ENCODE peak calls at places on chromosomes 13 and 19, in seven cellular contexts. One of them, this sample, is unnamed.

GRCh38 chr19:33556261-33556660 is 34.7 kb upstream of the PEPD start:
- DNase-seq in fibroblast of the aortic adventitia: no peak
- DNase-seq in AG04449: no peak
- DNase-seq in nephron progenitor cell: no peak
- DNase-seq in upper lobe of right lung: peak
- DNase-seq in endothelial cell: no peak
- DNase-seq in fibroblast of lung: no peak
- DNase-seq in this sample: no peak

GRCh38 chr19:13937479-13938360 is 497 bp downstream of the PODNL1 start:
- DNase-seq in fibroblast of the aortic adventitia: no peak
- DNase-seq in AG04449: no peak
- DNase-seq in nephron progenitor cell: peak
- DNase-seq in upper lobe of right lung: no peak
- DNase-seq in endothelial cell: no peak
- DNase-seq in fibroblast of lung: peak
- DNase-seq in this sample: no peak

GRCh38 chr13:40269086-40269485 is 397.4 kb downstream of the FOXO1 start:
- DNase-seq in fibroblast of the aortic adventitia: peak
- DNase-seq in AG04449: no peak
- DNase-seq in nephron progenitor cell: no peak
- DNase-seq in upper lobe of right lung: no peak
- DNase-seq in endothelial cell: no peak
- DNase-seq in fibroblast of lung: peak
- DNase-seq in this sample: no peak

GRCh38 chr19:39997595-39998216 is 846 bp downstream of the ZNF546 start:
- DNase-seq in fibroblast of the aortic adventitia: peak
- DNase-seq in AG04449: no peak
- DNase-seq in nephron progenitor cell: no peak
- DNase-seq in upper lobe of right lung: no peak
- DNase-seq in endothelial cell: no peak
- DNase-seq in fibroblast of lung: peak
- DNase-seq in this sample: no peak

GRCh38 chr13:24995225-24995804 is 100.6 kb upstream of the PABPC3 start:
- DNase-seq in fibroblast of the aortic adventitia: peak
- DNase-seq in AG04449: peak
- DNase-seq in nephron progenitor cell: peak
- DNase-seq in upper lobe of right lung: no peak
- DNase-seq in endothelial cell: peak
- DNase-seq in fibroblast of lung: peak
- DNase-seq in this sample: peak

GRCh38 chr13:93244141-93244917 is 17.7 kb downstream of the GPC6 start:
- DNase-seq in fibroblast of the aortic adventitia: peak
- DNase-seq in AG04449: no peak
- DNase-seq in nephron progenitor cell: peak
- DNase-seq in upper lobe of right lung: no peak
- DNase-seq in endothelial cell: no peak
- DNase-seq in fibroblast of lung: peak
- DNase-seq in this sample: no peak

GRCh38 chr13:109345433-109345941 is 440.9 kb downstream of the IRS2 start:
- DNase-seq in fibroblast of the aortic adventitia: peak
- DNase-seq in AG04449: no peak
- DNase-seq in nephron progenitor cell: no peak
- DNase-seq in upper lobe of right lung: no peak
- DNase-seq in endothelial cell: no peak
- DNase-seq in fibroblast of lung: peak
- DNase-seq in this sample: no peak

GRCh38 chr19:4620675-4621074 is 18.6 kb upstream of the TNFAIP8L1 start:
- DNase-seq in fibroblast of the aortic adventitia: no peak
- DNase-seq in AG04449: no peak
- DNase-seq in nephron progenitor cell: no peak
- DNase-seq in upper lobe of right lung: no peak
- DNase-seq in endothelial cell: no peak
- DNase-seq in fibroblast of lung: no peak
- DNase-seq in this sample: no peak

GRCh38 chr13:30792257-30793000 is 57.1 kb downstream of the ALOX5AP start:
- DNase-seq in fibroblast of the aortic adventitia: peak
- DNase-seq in AG04449: peak
- DNase-seq in nephron progenitor cell: peak
- DNase-seq in upper lobe of right lung: peak
- DNase-seq in endothelial cell: no peak
- DNase-seq in fibroblast of lung: peak
- DNase-seq in this sample: peak

DNA sequence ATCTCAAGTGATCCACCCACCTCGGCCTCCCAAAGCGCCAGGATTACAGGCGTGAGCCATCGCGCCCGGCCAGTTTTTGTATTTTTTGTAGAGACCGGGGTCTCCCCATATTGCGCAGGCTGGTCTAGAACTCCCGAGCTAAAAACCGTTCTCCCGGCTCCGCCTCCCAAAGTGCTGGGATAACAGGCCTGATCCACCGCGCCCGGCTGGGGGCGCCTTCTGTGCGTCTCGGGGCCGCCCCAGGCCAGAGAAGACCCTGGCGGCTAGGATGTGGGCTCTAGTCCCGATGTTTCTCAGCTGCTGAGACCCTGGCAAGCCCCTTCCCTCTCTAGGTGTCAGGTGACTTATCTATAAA is 3.6 kb downstream of the ARHGAP45 start:
- DNase-seq in fibroblast of the aortic adventitia: no peak
- DNase-seq in AG04449: no peak
- DNase-seq in nephron progenitor cell: no peak
- DNase-seq in upper lobe of right lung: no peak
- DNase-seq in endothelial cell: no peak
- DNase-seq in fibroblast of lung: no peak
- DNase-seq in this sample: no peak
- TF ChIP-seq CTCF in fibroblast of the aortic adventitia: no peak
- TF ChIP-seq CTCF in AG04449: peak
- TF ChIP-seq CTCF in nephron progenitor cell: no peak
- TF ChIP-seq CTCF in upper lobe of right lung: no peak
- TF ChIP-seq CTCF in endothelial cell: no peak
- TF ChIP-seq CTCF in fibroblast of lung: peak
- TF ChIP-seq CTCF in this sample: no peak

DNA sequence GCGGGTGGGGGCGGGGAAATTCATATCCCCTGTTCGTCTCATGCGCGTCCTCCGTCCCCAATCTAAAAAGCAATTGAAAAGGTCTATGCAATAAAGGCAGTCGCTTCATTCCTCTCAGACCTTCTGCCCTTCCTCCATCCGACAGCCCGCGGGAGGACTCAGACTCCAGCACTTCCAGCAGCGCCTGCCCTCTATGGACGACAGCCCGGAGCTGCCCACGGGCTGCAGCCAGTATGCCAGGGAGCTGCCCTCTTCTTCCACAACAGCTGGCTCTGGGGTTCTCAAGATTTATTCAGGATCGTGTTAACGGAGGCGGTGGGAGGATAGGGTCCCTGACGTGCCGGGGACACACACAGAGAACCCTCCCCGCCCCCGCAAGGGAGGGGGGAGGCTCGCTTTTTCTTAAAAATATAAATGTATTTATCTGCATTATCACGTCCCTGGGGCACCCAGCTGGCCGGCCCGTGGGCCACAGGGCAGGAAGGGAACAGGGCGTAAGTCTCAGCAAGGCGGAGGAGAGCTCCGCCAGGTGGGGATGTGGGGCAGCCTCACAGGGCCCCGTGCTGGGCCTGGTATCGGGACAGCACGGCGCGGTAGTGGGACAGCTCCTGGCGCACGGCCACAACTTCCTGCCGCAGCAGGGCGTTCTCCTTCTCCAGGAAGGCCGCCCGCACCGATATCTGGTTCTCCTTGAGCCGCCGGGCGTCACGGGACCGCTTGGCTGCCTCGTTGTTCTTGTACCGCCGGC is 6.7 kb downstream of the DBP start:
- DNase-seq in fibroblast of the aortic adventitia: peak
- DNase-seq in AG04449: no peak
- DNase-seq in nephron progenitor cell: no peak
- DNase-seq in upper lobe of right lung: peak
- DNase-seq in endothelial cell: peak
- DNase-seq in fibroblast of lung: peak
- DNase-seq in this sample: no peak
- TF ChIP-seq CTCF in fibroblast of the aortic adventitia: peak
- TF ChIP-seq CTCF in AG04449: no peak
- TF ChIP-seq CTCF in nephron progenitor cell: no peak
- TF ChIP-seq CTCF in upper lobe of right lung: peak
- TF ChIP-seq CTCF in endothelial cell: no peak
- TF ChIP-seq CTCF in fibroblast of lung: peak
- TF ChIP-seq CTCF in this sample: no peak

DNA sequence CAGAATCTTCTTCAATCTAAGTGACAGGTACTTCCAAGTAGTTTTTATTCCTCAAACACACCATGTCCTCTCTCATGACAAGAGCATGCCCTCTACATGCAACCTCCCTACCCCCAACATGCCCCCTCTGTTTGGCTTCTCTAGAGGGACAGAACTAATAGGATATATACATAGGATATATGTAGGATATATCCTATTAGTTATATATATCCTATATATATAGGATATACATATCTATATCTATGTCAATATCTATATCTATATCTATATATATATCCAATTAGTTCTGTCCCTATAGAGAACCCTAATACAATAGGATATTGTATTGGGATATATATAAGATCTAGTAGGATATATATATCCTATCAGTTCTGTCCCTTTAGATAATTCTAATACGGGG is 701.9 kb upstream of the MIR17HG start:
- DNase-seq in fibroblast of the aortic adventitia: no peak
- DNase-seq in AG04449: no peak
- DNase-seq in nephron progenitor cell: no peak
- DNase-seq in upper lobe of right lung: no peak
- DNase-seq in endothelial cell: no peak
- DNase-seq in fibroblast of lung: no peak
- DNase-seq in this sample: no peak
- TF ChIP-seq CTCF in fibroblast of the aortic adventitia: no peak
- TF ChIP-seq CTCF in AG04449: no peak
- TF ChIP-seq CTCF in nephron progenitor cell: no peak
- TF ChIP-seq CTCF in upper lobe of right lung: no peak
- TF ChIP-seq CTCF in endothelial cell: no peak
- TF ChIP-seq CTCF in fibroblast of lung: no peak
- TF ChIP-seq CTCF in this sample: no peak

GRCh38 chr13:97577026-97577425 is 143.1 kb downstream of the RAP2A start:
- DNase-seq in fibroblast of the aortic adventitia: no peak
- DNase-seq in AG04449: no peak
- DNase-seq in nephron progenitor cell: no peak
- DNase-seq in upper lobe of right lung: no peak
- DNase-seq in endothelial cell: no peak
- DNase-seq in fibroblast of lung: no peak
- DNase-seq in this sample: no peak

GRCh38 chr13:97573011-97573410 is 139.0 kb downstream of the RAP2A start:
- DNase-seq in fibroblast of the aortic adventitia: no peak
- DNase-seq in AG04449: no peak
- DNase-seq in nephron progenitor cell: no peak
- DNase-seq in upper lobe of right lung: no peak
- DNase-seq in endothelial cell: no peak
- DNase-seq in fibroblast of lung: no peak
- DNase-seq in this sample: no peak

GRCh38 chr13:97574926-97575325 is 141.0 kb downstream of the RAP2A start:
- DNase-seq in fibroblast of the aortic adventitia: peak
- DNase-seq in AG04449: no peak
- DNase-seq in nephron progenitor cell: no peak
- DNase-seq in upper lobe of right lung: no peak
- DNase-seq in endothelial cell: peak
- DNase-seq in fibroblast of lung: peak
- DNase-seq in this sample: no peak
- TF ChIP-seq CTCF in fibroblast of the aortic adventitia: peak
- TF ChIP-seq CTCF in AG04449: peak
- TF ChIP-seq CTCF in nephron progenitor cell: peak
- TF ChIP-seq CTCF in upper lobe of right lung: peak
- TF ChIP-seq CTCF in endothelial cell: no peak
- TF ChIP-seq CTCF in fibroblast of lung: peak
- TF ChIP-seq CTCF in this sample: no peak

DNA sequence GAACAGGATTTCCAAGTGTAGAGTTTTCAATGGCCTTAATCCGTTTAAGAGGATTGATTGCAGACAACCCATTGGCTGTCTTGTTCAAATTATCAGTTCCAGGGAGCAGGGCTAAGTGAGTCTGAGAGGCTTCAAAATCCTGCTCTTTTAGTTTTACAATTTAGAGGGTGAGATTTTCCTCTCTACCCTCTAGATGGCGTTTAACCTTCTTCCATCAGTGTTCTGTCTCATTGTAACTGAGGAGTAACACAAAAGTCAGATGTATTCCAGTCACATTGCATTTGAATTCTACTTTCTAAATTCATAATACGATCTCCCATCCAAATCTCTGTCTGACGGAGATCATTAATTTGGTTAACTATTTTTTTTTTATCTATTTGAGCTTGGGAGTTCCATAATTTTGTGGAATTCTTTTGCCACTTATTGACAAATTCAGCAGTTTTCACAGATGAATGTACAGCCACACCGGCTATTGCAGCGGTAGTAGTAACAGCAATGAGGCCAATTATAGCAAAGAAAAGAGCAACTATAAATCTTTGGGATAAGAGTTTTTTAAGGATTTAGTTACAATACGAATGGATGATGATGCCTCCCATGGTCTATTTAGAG is 7.8 kb upstream of the C19orf84 start:
- DNase-seq in fibroblast of the aortic adventitia: peak
- DNase-seq in AG04449: no peak
- DNase-seq in nephron progenitor cell: no peak
- DNase-seq in upper lobe of right lung: no peak
- DNase-seq in endothelial cell: no peak
- DNase-seq in fibroblast of lung: peak
- DNase-seq in this sample: no peak
- TF ChIP-seq CTCF in fibroblast of the aortic adventitia: peak
- TF ChIP-seq CTCF in AG04449: peak
- TF ChIP-seq CTCF in nephron progenitor cell: peak
- TF ChIP-seq CTCF in upper lobe of right lung: peak
- TF ChIP-seq CTCF in endothelial cell: no peak
- TF ChIP-seq CTCF in fibroblast of lung: peak
- TF ChIP-seq CTCF in this sample: peak

GRCh38 chr13:29595380-29596063 is at the start of gene SLC7A1:
- DNase-seq in fibroblast of the aortic adventitia: peak
- DNase-seq in AG04449: no peak
- DNase-seq in nephron progenitor cell: peak
- DNase-seq in upper lobe of right lung: peak
- DNase-seq in endothelial cell: peak
- DNase-seq in fibroblast of lung: peak
- DNase-seq in this sample: peak
- TF ChIP-seq CTCF in fibroblast of the aortic adventitia: peak
- TF ChIP-seq CTCF in AG04449: no peak
- TF ChIP-seq CTCF in nephron progenitor cell: no peak
- TF ChIP-seq CTCF in upper lobe of right lung: no peak
- TF ChIP-seq CTCF in endothelial cell: no peak
- TF ChIP-seq CTCF in fibroblast of lung: no peak
- TF ChIP-seq CTCF in this sample: no peak

DNA sequence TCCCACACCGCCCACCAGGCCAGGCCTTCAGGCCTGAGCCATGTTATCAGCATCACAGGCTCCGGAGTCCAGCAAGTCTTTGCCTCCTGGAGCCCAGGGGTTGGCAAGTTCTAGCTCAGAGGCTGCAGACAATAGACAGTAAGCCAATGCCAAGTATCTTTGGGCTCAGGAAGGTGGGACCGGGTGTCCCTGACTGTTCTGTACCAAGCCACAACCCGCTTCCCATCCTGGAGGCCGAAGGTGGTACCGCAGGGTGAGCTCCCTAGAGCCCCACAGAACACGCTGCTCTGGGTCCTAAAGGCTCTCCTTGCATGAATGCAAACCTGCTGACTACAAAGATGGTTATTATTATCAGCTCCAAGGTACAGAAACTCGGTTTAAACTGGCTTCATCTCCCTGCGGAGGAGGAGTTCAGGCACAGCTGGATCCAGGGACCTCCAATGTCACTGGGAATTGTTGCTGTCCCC is 5.5 kb upstream of the FSTL3 start:
- DNase-seq in fibroblast of the aortic adventitia: no peak
- DNase-seq in AG04449: no peak
- DNase-seq in nephron progenitor cell: no peak
- DNase-seq in upper lobe of right lung: no peak
- DNase-seq in endothelial cell: no peak
- DNase-seq in fibroblast of lung: no peak
- DNase-seq in this sample: no peak
- TF ChIP-seq CTCF in fibroblast of the aortic adventitia: peak
- TF ChIP-seq CTCF in AG04449: no peak
- TF ChIP-seq CTCF in nephron progenitor cell: no peak
- TF ChIP-seq CTCF in upper lobe of right lung: no peak
- TF ChIP-seq CTCF in endothelial cell: peak
- TF ChIP-seq CTCF in fibroblast of lung: no peak
- TF ChIP-seq CTCF in this sample: no peak

This sample was measured in Calu3.